ENCODE peak calls at places on chromosomes 7 and 10, in seven cellular contexts. One of them, this sample, is unnamed.

GRCh38 chr10:133274751-133275682 is 1.7 kb downstream of the ADAM8 start:
- DNase-seq in stimulated activated CD4-positive, alpha-beta T cell treated with anti-CD3 and anti-CD28 coated beads, Interleukin-2, amount 100 ng/mL, for 24 hours: peak; percentile 85
- DNase-seq in CD8-positive, alpha-beta T cell: peak; percentile 83
- DNase-seq in NCI-H82: peak; percentile 27
- DNase-seq in activated T-helper 9 cell treated with anti-CD3 and anti-CD28 coated beads, Interleukin-2, amount 50 U/mL, for 16 hours: peak; percentile 80
- DNase-seq in foreskin fibroblast: no peak
- DNase-seq in posterior cingulate gyrus: no peak
- DNase-seq in this sample: no peak

GRCh38 chr10:32445036-32445435 is 904 bp upstream of the CCDC7 start:
- DNase-seq in CD8-positive, alpha-beta T cell: no peak
- DNase-seq in NCI-H82: no peak
- DNase-seq in foreskin fibroblast: no peak
- DNase-seq in posterior cingulate gyrus: no peak
- DNase-seq in activated T-helper 9 cell treated with anti-CD3 and anti-CD28 coated beads, Interleukin-2, amount 50 U/mL, for 16 hours: no peak
- DNase-seq in stimulated activated CD4-positive, alpha-beta T cell treated with anti-CD3 and anti-CD28 coated beads, Interleukin-2, amount 100 ng/mL, for 24 hours: no peak
- DNase-seq in this sample: no peak

GRCh38 chr7:5633161-5634106 is 148.0 kb downstream of the RNF216 start:
- DNase-seq in posterior cingulate gyrus: peak; percentile 80
- DNase-seq in CD8-positive, alpha-beta T cell: no peak
- DNase-seq in activated T-helper 9 cell treated with anti-CD3 and anti-CD28 coated beads, Interleukin-2, amount 50 U/mL, for 16 hours: no peak
- DNase-seq in stimulated activated CD4-positive, alpha-beta T cell treated with anti-CD3 and anti-CD28 coated beads, Interleukin-2, amount 100 ng/mL, for 24 hours: no peak
- DNase-seq in foreskin fibroblast: no peak
- DNase-seq in NCI-H82: peak; percentile 31
- DNase-seq in this sample: no peak

GRCh38 chr7:101746311-101746710 is 71.1 kb upstream of the CUX1 start:
- DNase-seq in stimulated activated CD4-positive, alpha-beta T cell treated with anti-CD3 and anti-CD28 coated beads, Interleukin-2, amount 100 ng/mL, for 24 hours: no peak
- DNase-seq in foreskin fibroblast: no peak
- DNase-seq in activated T-helper 9 cell treated with anti-CD3 and anti-CD28 coated beads, Interleukin-2, amount 50 U/mL, for 16 hours: no peak
- DNase-seq in NCI-H82: no peak
- DNase-seq in posterior cingulate gyrus: no peak
- DNase-seq in CD8-positive, alpha-beta T cell: no peak
- DNase-seq in this sample: no peak

GRCh38 chr10:92387289-92387940 is 96.4 kb downstream of the MARCHF5 start:
- DNase-seq in stimulated activated CD4-positive, alpha-beta T cell treated with anti-CD3 and anti-CD28 coated beads, Interleukin-2, amount 100 ng/mL, for 24 hours: no peak
- DNase-seq in activated T-helper 9 cell treated with anti-CD3 and anti-CD28 coated beads, Interleukin-2, amount 50 U/mL, for 16 hours: no peak
- DNase-seq in foreskin fibroblast: peak; percentile 22
- DNase-seq in CD8-positive, alpha-beta T cell: no peak
- DNase-seq in posterior cingulate gyrus: no peak
- DNase-seq in NCI-H82: peak; percentile 74
- DNase-seq in this sample: no peak

GRCh38 chr10:112202561-112203241 is 19.1 kb upstream of the GPAM start:
- DNase-seq in activated T-helper 9 cell treated with anti-CD3 and anti-CD28 coated beads, Interleukin-2, amount 50 U/mL, for 16 hours: no peak
- DNase-seq in NCI-H82: no peak
- DNase-seq in stimulated activated CD4-positive, alpha-beta T cell treated with anti-CD3 and anti-CD28 coated beads, Interleukin-2, amount 100 ng/mL, for 24 hours: no peak
- DNase-seq in foreskin fibroblast: no peak
- DNase-seq in CD8-positive, alpha-beta T cell: no peak
- DNase-seq in posterior cingulate gyrus: no peak
- DNase-seq in this sample: no peak

GRCh38 chr10:102616071-102616770 is 28.1 kb upstream of the TRIM8 start:
- DNase-seq in NCI-H82: peak; percentile 15
- DNase-seq in posterior cingulate gyrus: peak; percentile 68
- DNase-seq in CD8-positive, alpha-beta T cell: no peak
- DNase-seq in foreskin fibroblast: no peak
- DNase-seq in activated T-helper 9 cell treated with anti-CD3 and anti-CD28 coated beads, Interleukin-2, amount 50 U/mL, for 16 hours: no peak
- DNase-seq in stimulated activated CD4-positive, alpha-beta T cell treated with anti-CD3 and anti-CD28 coated beads, Interleukin-2, amount 100 ng/mL, for 24 hours: no peak
- DNase-seq in this sample: no peak

GRCh38 chr10:124403548-124403947 is 15.2 kb downstream of the OAT start:
- DNase-seq in NCI-H82: peak; percentile 89
- DNase-seq in foreskin fibroblast: peak; percentile 46
- DNase-seq in activated T-helper 9 cell treated with anti-CD3 and anti-CD28 coated beads, Interleukin-2, amount 50 U/mL, for 16 hours: no peak
- DNase-seq in stimulated activated CD4-positive, alpha-beta T cell treated with anti-CD3 and anti-CD28 coated beads, Interleukin-2, amount 100 ng/mL, for 24 hours: no peak
- DNase-seq in posterior cingulate gyrus: peak; percentile 16
- DNase-seq in CD8-positive, alpha-beta T cell: peak; percentile 17
- DNase-seq in this sample: no peak

GRCh38 chr7:149772821-149773425 is 465 bp downstream of the ZNF467 start:
- DNase-seq in foreskin fibroblast: no peak
- DNase-seq in posterior cingulate gyrus: peak; percentile 81
- DNase-seq in NCI-H82: peak; percentile 39
- DNase-seq in CD8-positive, alpha-beta T cell: peak; percentile 35
- DNase-seq in activated T-helper 9 cell treated with anti-CD3 and anti-CD28 coated beads, Interleukin-2, amount 50 U/mL, for 16 hours: no peak
- DNase-seq in stimulated activated CD4-positive, alpha-beta T cell treated with anti-CD3 and anti-CD28 coated beads, Interleukin-2, amount 100 ng/mL, for 24 hours: peak; percentile 37
- DNase-seq in this sample: no peak

GRCh38 chr10:30805061-30805460 is 175.5 kb upstream of the LYZL2 start:
- DNase-seq in activated T-helper 9 cell treated with anti-CD3 and anti-CD28 coated beads, Interleukin-2, amount 50 U/mL, for 16 hours: no peak
- DNase-seq in foreskin fibroblast: no peak
- DNase-seq in posterior cingulate gyrus: peak; percentile 40
- DNase-seq in CD8-positive, alpha-beta T cell: no peak
- DNase-seq in NCI-H82: no peak
- DNase-seq in stimulated activated CD4-positive, alpha-beta T cell treated with anti-CD3 and anti-CD28 coated beads, Interleukin-2, amount 100 ng/mL, for 24 hours: no peak
- DNase-seq in this sample: no peak

GRCh38 chr10:27108165-27108564 is 7.9 kb upstream of the ANKRD26 start:
- DNase-seq in CD8-positive, alpha-beta T cell: no peak
- DNase-seq in stimulated activated CD4-positive, alpha-beta T cell treated with anti-CD3 and anti-CD28 coated beads, Interleukin-2, amount 100 ng/mL, for 24 hours: no peak
- DNase-seq in foreskin fibroblast: no peak
- DNase-seq in activated T-helper 9 cell treated with anti-CD3 and anti-CD28 coated beads, Interleukin-2, amount 50 U/mL, for 16 hours: no peak
- DNase-seq in NCI-H82: no peak
- DNase-seq in posterior cingulate gyrus: no peak
- DNase-seq in this sample: no peak

GRCh38 chr7:2710256-2710655 is 22.3 kb downstream of the AMZ1 start:
- DNase-seq in foreskin fibroblast: no peak
- DNase-seq in NCI-H82: no peak
- DNase-seq in CD8-positive, alpha-beta T cell: peak; percentile 53
- DNase-seq in posterior cingulate gyrus: no peak
- DNase-seq in stimulated activated CD4-positive, alpha-beta T cell treated with anti-CD3 and anti-CD28 coated beads, Interleukin-2, amount 100 ng/mL, for 24 hours: peak; percentile 58
- DNase-seq in activated T-helper 9 cell treated with anti-CD3 and anti-CD28 coated beads, Interleukin-2, amount 50 U/mL, for 16 hours: peak; percentile 41
- DNase-seq in this sample: no peak

GRCh38 chr10:94018107-94018506 is 24.4 kb downstream of the PLCE1 start:
- DNase-seq in foreskin fibroblast: no peak
- DNase-seq in NCI-H82: no peak
- DNase-seq in CD8-positive, alpha-beta T cell: no peak
- DNase-seq in stimulated activated CD4-positive, alpha-beta T cell treated with anti-CD3 and anti-CD28 coated beads, Interleukin-2, amount 100 ng/mL, for 24 hours: no peak
- DNase-seq in activated T-helper 9 cell treated with anti-CD3 and anti-CD28 coated beads, Interleukin-2, amount 50 U/mL, for 16 hours: no peak
- DNase-seq in posterior cingulate gyrus: no peak
- DNase-seq in this sample: no peak

GRCh38 chr7:102117743-102118142 is 168.9 kb upstream of the SH2B2 start:
- DNase-seq in CD8-positive, alpha-beta T cell: no peak
- DNase-seq in foreskin fibroblast: peak; percentile 47
- DNase-seq in posterior cingulate gyrus: no peak
- DNase-seq in NCI-H82: no peak
- DNase-seq in stimulated activated CD4-positive, alpha-beta T cell treated with anti-CD3 and anti-CD28 coated beads, Interleukin-2, amount 100 ng/mL, for 24 hours: no peak
- DNase-seq in activated T-helper 9 cell treated with anti-CD3 and anti-CD28 coated beads, Interleukin-2, amount 50 U/mL, for 16 hours: no peak
- DNase-seq in this sample: no peak

GRCh38 chr10:63210611-63211196 is 77.6 kb downstream of the NRBF2 start:
- DNase-seq in posterior cingulate gyrus: no peak
- DNase-seq in NCI-H82: no peak
- DNase-seq in foreskin fibroblast: no peak
- DNase-seq in activated T-helper 9 cell treated with anti-CD3 and anti-CD28 coated beads, Interleukin-2, amount 50 U/mL, for 16 hours: no peak
- DNase-seq in CD8-positive, alpha-beta T cell: no peak
- DNase-seq in stimulated activated CD4-positive, alpha-beta T cell treated with anti-CD3 and anti-CD28 coated beads, Interleukin-2, amount 100 ng/mL, for 24 hours: no peak
- DNase-seq in this sample: no peak

GRCh38 chr7:136870799-136871487 is 2.5 kb downstream of the CHRM2 start:
- DNase-seq in foreskin fibroblast: no peak
- DNase-seq in CD8-positive, alpha-beta T cell: no peak
- DNase-seq in activated T-helper 9 cell treated with anti-CD3 and anti-CD28 coated beads, Interleukin-2, amount 50 U/mL, for 16 hours: no peak
- DNase-seq in stimulated activated CD4-positive, alpha-beta T cell treated with anti-CD3 and anti-CD28 coated beads, Interleukin-2, amount 100 ng/mL, for 24 hours: no peak
- DNase-seq in posterior cingulate gyrus: peak; percentile 79
- DNase-seq in NCI-H82: peak; percentile 34
- DNase-seq in this sample: peak; percentile 16

GRCh38 chr7:152893801-152894294 is 134.3 kb downstream of the ACTR3B start:
- DNase-seq in posterior cingulate gyrus: no peak
- DNase-seq in foreskin fibroblast: no peak
- DNase-seq in NCI-H82: no peak
- DNase-seq in stimulated activated CD4-positive, alpha-beta T cell treated with anti-CD3 and anti-CD28 coated beads, Interleukin-2, amount 100 ng/mL, for 24 hours: no peak
- DNase-seq in CD8-positive, alpha-beta T cell: no peak
- DNase-seq in activated T-helper 9 cell treated with anti-CD3 and anti-CD28 coated beads, Interleukin-2, amount 50 U/mL, for 16 hours: no peak
- DNase-seq in this sample: no peak

GRCh38 chr7:101688183-101688831 is 59.2 kb upstream of the MYL10 start:
- DNase-seq in stimulated activated CD4-positive, alpha-beta T cell treated with anti-CD3 and anti-CD28 coated beads, Interleukin-2, amount 100 ng/mL, for 24 hours: peak; percentile 89
- DNase-seq in activated T-helper 9 cell treated with anti-CD3 and anti-CD28 coated beads, Interleukin-2, amount 50 U/mL, for 16 hours: peak; percentile 69
- DNase-seq in CD8-positive, alpha-beta T cell: peak; percentile 88
- DNase-seq in NCI-H82: peak; percentile 78
- DNase-seq in posterior cingulate gyrus: peak; percentile 93
- DNase-seq in foreskin fibroblast: peak; percentile 46
- DNase-seq in this sample: peak; percentile 84

GRCh38 chr10:60524541-60524940 is 134.9 kb upstream of the ANK3 start:
- DNase-seq in stimulated activated CD4-positive, alpha-beta T cell treated with anti-CD3 and anti-CD28 coated beads, Interleukin-2, amount 100 ng/mL, for 24 hours: peak; percentile 31
- DNase-seq in CD8-positive, alpha-beta T cell: no peak
- DNase-seq in foreskin fibroblast: peak; percentile 87
- DNase-seq in activated T-helper 9 cell treated with anti-CD3 and anti-CD28 coated beads, Interleukin-2, amount 50 U/mL, for 16 hours: peak; percentile 27
- DNase-seq in posterior cingulate gyrus: no peak
- DNase-seq in NCI-H82: no peak
- DNase-seq in this sample: no peak

GRCh38 chr10:86648706-86649426 is 5.5 kb upstream of the OPN4 start:
- DNase-seq in NCI-H82: peak; percentile 15
- DNase-seq in posterior cingulate gyrus: peak; percentile 73
- DNase-seq in foreskin fibroblast: peak; percentile 78
- DNase-seq in activated T-helper 9 cell treated with anti-CD3 and anti-CD28 coated beads, Interleukin-2, amount 50 U/mL, for 16 hours: no peak
- DNase-seq in CD8-positive, alpha-beta T cell: no peak
- DNase-seq in stimulated activated CD4-positive, alpha-beta T cell treated with anti-CD3 and anti-CD28 coated beads, Interleukin-2, amount 100 ng/mL, for 24 hours: no peak
- DNase-seq in this sample: no peak

GRCh38 chr7:100509213-100509612 is 25.5 kb downstream of the NYAP1 start:
- DNase-seq in CD8-positive, alpha-beta T cell: no peak
- DNase-seq in activated T-helper 9 cell treated with anti-CD3 and anti-CD28 coated beads, Interleukin-2, amount 50 U/mL, for 16 hours: no peak
- DNase-seq in foreskin fibroblast: peak; percentile 56
- DNase-seq in posterior cingulate gyrus: peak; percentile 87
- DNase-seq in NCI-H82: peak; percentile 23
- DNase-seq in stimulated activated CD4-positive, alpha-beta T cell treated with anti-CD3 and anti-CD28 coated beads, Interleukin-2, amount 100 ng/mL, for 24 hours: no peak
- DNase-seq in this sample: no peak

GRCh38 chr7:12757443-12757842 is 70.0 kb downstream of the ARL4A start:
- DNase-seq in NCI-H82: no peak
- DNase-seq in stimulated activated CD4-positive, alpha-beta T cell treated with anti-CD3 and anti-CD28 coated beads, Interleukin-2, amount 100 ng/mL, for 24 hours: no peak
- DNase-seq in CD8-positive, alpha-beta T cell: no peak
- DNase-seq in posterior cingulate gyrus: no peak
- DNase-seq in foreskin fibroblast: peak; percentile 76
- DNase-seq in activated T-helper 9 cell treated with anti-CD3 and anti-CD28 coated beads, Interleukin-2, amount 50 U/mL, for 16 hours: no peak
- DNase-seq in this sample: no peak

GRCh38 chr7:116172353-116172752 is 38.0 kb upstream of the TES start:
- DNase-seq in stimulated activated CD4-positive, alpha-beta T cell treated with anti-CD3 and anti-CD28 coated beads, Interleukin-2, amount 100 ng/mL, for 24 hours: no peak
- DNase-seq in CD8-positive, alpha-beta T cell: no peak
- DNase-seq in NCI-H82: no peak
- DNase-seq in activated T-helper 9 cell treated with anti-CD3 and anti-CD28 coated beads, Interleukin-2, amount 50 U/mL, for 16 hours: no peak
- DNase-seq in posterior cingulate gyrus: no peak
- DNase-seq in foreskin fibroblast: no peak
- DNase-seq in this sample: no peak

GRCh38 chr7:140324714-140325113 is 73.6 kb downstream of the SLC37A3 start:
- DNase-seq in CD8-positive, alpha-beta T cell: no peak
- DNase-seq in NCI-H82: no peak
- DNase-seq in posterior cingulate gyrus: no peak
- DNase-seq in foreskin fibroblast: no peak
- DNase-seq in stimulated activated CD4-positive, alpha-beta T cell treated with anti-CD3 and anti-CD28 coated beads, Interleukin-2, amount 100 ng/mL, for 24 hours: no peak
- DNase-seq in activated T-helper 9 cell treated with anti-CD3 and anti-CD28 coated beads, Interleukin-2, amount 50 U/mL, for 16 hours: no peak
- DNase-seq in this sample: no peak

GRCh38 chr10:43598447-43598846 is 7.8 kb upstream of the ZNF485 start:
- DNase-seq in foreskin fibroblast: peak; percentile 59
- DNase-seq in stimulated activated CD4-positive, alpha-beta T cell treated with anti-CD3 and anti-CD28 coated beads, Interleukin-2, amount 100 ng/mL, for 24 hours: no peak
- DNase-seq in posterior cingulate gyrus: no peak
- DNase-seq in NCI-H82: no peak
- DNase-seq in CD8-positive, alpha-beta T cell: no peak
- DNase-seq in activated T-helper 9 cell treated with anti-CD3 and anti-CD28 coated beads, Interleukin-2, amount 50 U/mL, for 16 hours: no peak
- DNase-seq in this sample: no peak

GRCh38 chr7:116327751-116328150 is 117.4 kb downstream of the TES start:
- DNase-seq in NCI-H82: no peak
- DNase-seq in stimulated activated CD4-positive, alpha-beta T cell treated with anti-CD3 and anti-CD28 coated beads, Interleukin-2, amount 100 ng/mL, for 24 hours: no peak
- DNase-seq in activated T-helper 9 cell treated with anti-CD3 and anti-CD28 coated beads, Interleukin-2, amount 50 U/mL, for 16 hours: no peak
- DNase-seq in CD8-positive, alpha-beta T cell: no peak
- DNase-seq in foreskin fibroblast: peak; percentile 98
- DNase-seq in posterior cingulate gyrus: no peak
- DNase-seq in this sample: no peak

GRCh38 chr7:64888901-64889685 is 14.0 kb upstream of the ZNF273 start:
- DNase-seq in CD8-positive, alpha-beta T cell: peak; percentile 24
- DNase-seq in activated T-helper 9 cell treated with anti-CD3 and anti-CD28 coated beads, Interleukin-2, amount 50 U/mL, for 16 hours: no peak
- DNase-seq in stimulated activated CD4-positive, alpha-beta T cell treated with anti-CD3 and anti-CD28 coated beads, Interleukin-2, amount 100 ng/mL, for 24 hours: no peak
- DNase-seq in foreskin fibroblast: no peak
- DNase-seq in posterior cingulate gyrus: no peak
- DNase-seq in NCI-H82: no peak
- DNase-seq in this sample: peak; percentile 37

GRCh38 chr7:27210441-27211083 is 10.7 kb upstream of the HOXA13 start:
- DNase-seq in activated T-helper 9 cell treated with anti-CD3 and anti-CD28 coated beads, Interleukin-2, amount 50 U/mL, for 16 hours: no peak
- DNase-seq in CD8-positive, alpha-beta T cell: peak; percentile 47
- DNase-seq in NCI-H82: peak; percentile 60
- DNase-seq in stimulated activated CD4-positive, alpha-beta T cell treated with anti-CD3 and anti-CD28 coated beads, Interleukin-2, amount 100 ng/mL, for 24 hours: peak; percentile 54
- DNase-seq in foreskin fibroblast: no peak
- DNase-seq in posterior cingulate gyrus: peak; percentile 86
- DNase-seq in this sample: peak; percentile 65

GRCh38 chr10:788796-789748 is 99.6 kb upstream of the DIP2C start:
- DNase-seq in NCI-H82: peak; percentile 66
- DNase-seq in activated T-helper 9 cell treated with anti-CD3 and anti-CD28 coated beads, Interleukin-2, amount 50 U/mL, for 16 hours: no peak
- DNase-seq in posterior cingulate gyrus: peak; percentile 94
- DNase-seq in CD8-positive, alpha-beta T cell: no peak
- DNase-seq in foreskin fibroblast: peak; percentile 74
- DNase-seq in stimulated activated CD4-positive, alpha-beta T cell treated with anti-CD3 and anti-CD28 coated beads, Interleukin-2, amount 100 ng/mL, for 24 hours: no peak
- DNase-seq in this sample: peak; percentile 84

GRCh38 chr7:41403291-41403690 is 299.6 kb downstream of the INHBA start:
- DNase-seq in foreskin fibroblast: no peak
- DNase-seq in stimulated activated CD4-positive, alpha-beta T cell treated with anti-CD3 and anti-CD28 coated beads, Interleukin-2, amount 100 ng/mL, for 24 hours: no peak
- DNase-seq in NCI-H82: no peak
- DNase-seq in posterior cingulate gyrus: no peak
- DNase-seq in CD8-positive, alpha-beta T cell: no peak
- DNase-seq in activated T-helper 9 cell treated with anti-CD3 and anti-CD28 coated beads, Interleukin-2, amount 50 U/mL, for 16 hours: no peak
- DNase-seq in this sample: no peak

GRCh38 chr10:77841711-77842375 is 84.7 kb downstream of the DLG5 start:
- DNase-seq in activated T-helper 9 cell treated with anti-CD3 and anti-CD28 coated beads, Interleukin-2, amount 50 U/mL, for 16 hours: no peak
- DNase-seq in NCI-H82: no peak
- DNase-seq in posterior cingulate gyrus: no peak
- DNase-seq in foreskin fibroblast: no peak
- DNase-seq in stimulated activated CD4-positive, alpha-beta T cell treated with anti-CD3 and anti-CD28 coated beads, Interleukin-2, amount 100 ng/mL, for 24 hours: no peak
- DNase-seq in CD8-positive, alpha-beta T cell: no peak
- DNase-seq in this sample: no peak

GRCh38 chr7:26397786-26398435 is 106.2 kb downstream of the SNX10 start:
- DNase-seq in CD8-positive, alpha-beta T cell: no peak
- DNase-seq in foreskin fibroblast: peak; percentile 4
- DNase-seq in NCI-H82: peak; percentile 83
- DNase-seq in activated T-helper 9 cell treated with anti-CD3 and anti-CD28 coated beads, Interleukin-2, amount 50 U/mL, for 16 hours: no peak
- DNase-seq in stimulated activated CD4-positive, alpha-beta T cell treated with anti-CD3 and anti-CD28 coated beads, Interleukin-2, amount 100 ng/mL, for 24 hours: no peak
- DNase-seq in posterior cingulate gyrus: peak; percentile 89
- DNase-seq in this sample: no peak

GRCh38 chr7:132004528-132004927 is 448.1 kb upstream of the PODXL start:
- DNase-seq in NCI-H82: peak; percentile 71
- DNase-seq in foreskin fibroblast: peak; percentile 4
- DNase-seq in posterior cingulate gyrus: peak; percentile 87
- DNase-seq in activated T-helper 9 cell treated with anti-CD3 and anti-CD28 coated beads, Interleukin-2, amount 50 U/mL, for 16 hours: no peak
- DNase-seq in stimulated activated CD4-positive, alpha-beta T cell treated with anti-CD3 and anti-CD28 coated beads, Interleukin-2, amount 100 ng/mL, for 24 hours: no peak
- DNase-seq in CD8-positive, alpha-beta T cell: no peak
- DNase-seq in this sample: no peak

GRCh38 chr10:62433181-62433692 is 59.1 kb downstream of the ZNF365 start:
- DNase-seq in NCI-H82: no peak
- DNase-seq in foreskin fibroblast: peak; percentile 94
- DNase-seq in stimulated activated CD4-positive, alpha-beta T cell treated with anti-CD3 and anti-CD28 coated beads, Interleukin-2, amount 100 ng/mL, for 24 hours: peak; percentile 71
- DNase-seq in activated T-helper 9 cell treated with anti-CD3 and anti-CD28 coated beads, Interleukin-2, amount 50 U/mL, for 16 hours: peak; percentile 50
- DNase-seq in posterior cingulate gyrus: peak; percentile 84
- DNase-seq in CD8-positive, alpha-beta T cell: no peak
- DNase-seq in this sample: peak; percentile 4

GRCh38 chr7:92916751-92917369 is 80.5 kb upstream of the CDK6 start:
- DNase-seq in NCI-H82: peak; percentile 89
- DNase-seq in posterior cingulate gyrus: no peak
- DNase-seq in foreskin fibroblast: peak; percentile 18
- DNase-seq in CD8-positive, alpha-beta T cell: no peak
- DNase-seq in stimulated activated CD4-positive, alpha-beta T cell treated with anti-CD3 and anti-CD28 coated beads, Interleukin-2, amount 100 ng/mL, for 24 hours: no peak
- DNase-seq in activated T-helper 9 cell treated with anti-CD3 and anti-CD28 coated beads, Interleukin-2, amount 50 U/mL, for 16 hours: no peak
- DNase-seq in this sample: no peak

GRCh38 chr10:43684198-43684559 is 35.5 kb upstream of the ZNF32 start:
- DNase-seq in posterior cingulate gyrus: no peak
- DNase-seq in NCI-H82: no peak
- DNase-seq in foreskin fibroblast: no peak
- DNase-seq in stimulated activated CD4-positive, alpha-beta T cell treated with anti-CD3 and anti-CD28 coated beads, Interleukin-2, amount 100 ng/mL, for 24 hours: no peak
- DNase-seq in activated T-helper 9 cell treated with anti-CD3 and anti-CD28 coated beads, Interleukin-2, amount 50 U/mL, for 16 hours: no peak
- DNase-seq in CD8-positive, alpha-beta T cell: no peak
- DNase-seq in this sample: no peak

GRCh38 chr7:24704311-24704710 is 53.0 kb downstream of the GSDME start:
- DNase-seq in CD8-positive, alpha-beta T cell: no peak
- DNase-seq in NCI-H82: no peak
- DNase-seq in activated T-helper 9 cell treated with anti-CD3 and anti-CD28 coated beads, Interleukin-2, amount 50 U/mL, for 16 hours: no peak
- DNase-seq in stimulated activated CD4-positive, alpha-beta T cell treated with anti-CD3 and anti-CD28 coated beads, Interleukin-2, amount 100 ng/mL, for 24 hours: no peak
- DNase-seq in posterior cingulate gyrus: no peak
- DNase-seq in foreskin fibroblast: no peak
- DNase-seq in this sample: no peak

GRCh38 chr7:130943336-130943901 is 209.4 kb upstream of the KLF14 start:
- DNase-seq in activated T-helper 9 cell treated with anti-CD3 and anti-CD28 coated beads, Interleukin-2, amount 50 U/mL, for 16 hours: no peak
- DNase-seq in CD8-positive, alpha-beta T cell: no peak
- DNase-seq in posterior cingulate gyrus: no peak
- DNase-seq in stimulated activated CD4-positive, alpha-beta T cell treated with anti-CD3 and anti-CD28 coated beads, Interleukin-2, amount 100 ng/mL, for 24 hours: no peak
- DNase-seq in NCI-H82: no peak
- DNase-seq in foreskin fibroblast: peak; percentile 55
- DNase-seq in this sample: no peak

This sample was measured in frontal cortex.